ENCODE peak calls at places on chromosome 21, in six cellular contexts. E is heart right ventricle, G is psoas muscle, Y is endothelial cell of umbilical vein, B is OCI-LY7, J is Peyer's patch. X is an unnamed sample. For H3K4me1, the result is how much of the 10 kb centered on the place peaks cover.

GRCh38 chr21:16318651-16319300 is 589.0 kb downstream of the USP25 start:
- DNase-seq in E (no peak), G (no peak), Y (no peak), B (no peak), J (no peak), X (no peak)

GRCh38 chr21:33403128-33403785 is at the start of gene IFNGR2:
- DNase-seq in E (peak), G (peak), Y (no peak), B (peak), J (peak), X (no peak)

GRCh38 chr21:43817157-43818086 is 28.0 kb downstream of the RRP1 start:
- DNase-seq in E (no peak), G (peak), Y (no peak), B (no peak), J (no peak), X (no peak)

GRCh38 chr21:43785134-43785533 is 4.2 kb upstream of the RRP1 start:
- DNase-seq in E (no peak), G (no peak), Y (no peak), B (no peak), J (no peak), X (no peak)

GRCh38 chr21:43603641-43604504 is 55.4 kb downstream of the HSF2BP start:
- DNase-seq in E (no peak), G (no peak), Y (no peak), B (no peak), J (no peak), X (no peak)

GRCh38 chr21:33309778-33310177 is 15.0 kb upstream of the IFNAR1 start:
- DNase-seq in E (no peak), G (no peak), Y (no peak), B (no peak), J (no peak), X (peak)

GRCh38 chr21:14947613-14948160 is 117.1 kb downstream of the NRIP1 start:
- DNase-seq in E (no peak), G (no peak), Y (no peak), B (no peak), J (no peak), X (no peak)

GRCh38 chr21:29218749-29219148 is 80.0 kb upstream of the BACH1 start:
- DNase-seq in E (no peak), G (no peak), Y (no peak), B (no peak), J (no peak), X (no peak)

GRCh38 chr21:41254090-41254700 is 62.4 kb upstream of the FAM3B start:
- DNase-seq in E (no peak), G (no peak), Y (peak), B (no peak), J (no peak), X (no peak)

GRCh38 chr21:43585924-43586411 is 73.3 kb downstream of the HSF2BP start:
- DNase-seq in E (peak), G (no peak), Y (peak), B (no peak), J (no peak), X (peak)

GRCh38 chr21:38905751-38906150 is 100.0 kb downstream of the ETS2 start:
- DNase-seq in E (no peak), G (no peak), Y (no peak), B (no peak), J (no peak), X (no peak)

GRCh38 chr21:42524341-42525227 is 10.9 kb downstream of the SLC37A1 start:
- DNase-seq in E (peak), G (peak), Y (no peak), B (peak), J (peak), X (peak)

GRCh38 chr21:8997011-8997440 is 1524.4 kb upstream of the TPTE start:
- DNase-seq in E (no peak), G (no peak), Y (no peak), B (no peak), J (no peak), X (no peak)

GRCh38 chr21:21001591-21002100 is 3.4 kb downstream of the NCAM2 start:
- DNase-seq in E (no peak), G (no peak), Y (no peak), B (no peak), J (no peak), X (no peak)

GRCh38 chr21:29718081-29718815 is 221.5 kb downstream of the GRIK1 start:
- DNase-seq in E (no peak), G (no peak), Y (no peak), B (no peak), J (no peak), X (no peak)

GRCh38 chr21:42360317-42360716 is 6.0 kb downstream of the TFF1 start:
- DNase-seq in E (no peak), G (no peak), Y (no peak), B (peak), J (no peak), X (no peak)

GRCh38 chr21:32889596-32889995 is 118.0 kb upstream of the PAXBP1 start:
- DNase-seq in E (no peak), G (no peak), Y (no peak), B (no peak), J (no peak), X (no peak)

GRCh38 chr21:29121759-29122158 is 8.7 kb upstream of the MAP3K7CL start:
- DNase-seq in E (no peak), G (no peak), Y (no peak), B (peak), J (peak), X (no peak)

GRCh38 chr21:29343517-29343916 is 44.8 kb downstream of the BACH1 start:
- DNase-seq in E (no peak), G (no peak), Y (peak), B (no peak), J (no peak), X (no peak)

GRCh38 chr21:39016740-39017315 is 166.4 kb downstream of the PSMG1 start:
- DNase-seq in E (no peak), G (no peak), Y (no peak), B (peak), J (peak), X (no peak)

GRCh38 chr21:42302292-42302650 is 12.9 kb downstream of the TFF3 start:
- DNase-seq in E (no peak), G (no peak), Y (no peak), B (no peak), J (no peak), X (no peak)

GRCh38 chr21:28419811-28420210 is 572.9 kb downstream of the LTN1 start:
- DNase-seq in E (no peak), G (no peak), Y (no peak), B (no peak), J (no peak), X (no peak)

GRCh38 chr21:14562959-14563358 is 16.8 kb upstream of the SAMSN1 start:
- DNase-seq in E (no peak), G (no peak), Y (no peak), B (no peak), J (no peak), X (no peak)

GRCh38 chr21:34991366-34991967 is 57.6 kb downstream of the RUNX1 start:
- DNase-seq in E (no peak), G (no peak), Y (no peak), B (no peak), J (no peak), X (no peak)
- H3K4me1 ChIP-seq in E (under half), G (under half), Y (under half), B (under half), J (under half), X (under half)

DNA sequence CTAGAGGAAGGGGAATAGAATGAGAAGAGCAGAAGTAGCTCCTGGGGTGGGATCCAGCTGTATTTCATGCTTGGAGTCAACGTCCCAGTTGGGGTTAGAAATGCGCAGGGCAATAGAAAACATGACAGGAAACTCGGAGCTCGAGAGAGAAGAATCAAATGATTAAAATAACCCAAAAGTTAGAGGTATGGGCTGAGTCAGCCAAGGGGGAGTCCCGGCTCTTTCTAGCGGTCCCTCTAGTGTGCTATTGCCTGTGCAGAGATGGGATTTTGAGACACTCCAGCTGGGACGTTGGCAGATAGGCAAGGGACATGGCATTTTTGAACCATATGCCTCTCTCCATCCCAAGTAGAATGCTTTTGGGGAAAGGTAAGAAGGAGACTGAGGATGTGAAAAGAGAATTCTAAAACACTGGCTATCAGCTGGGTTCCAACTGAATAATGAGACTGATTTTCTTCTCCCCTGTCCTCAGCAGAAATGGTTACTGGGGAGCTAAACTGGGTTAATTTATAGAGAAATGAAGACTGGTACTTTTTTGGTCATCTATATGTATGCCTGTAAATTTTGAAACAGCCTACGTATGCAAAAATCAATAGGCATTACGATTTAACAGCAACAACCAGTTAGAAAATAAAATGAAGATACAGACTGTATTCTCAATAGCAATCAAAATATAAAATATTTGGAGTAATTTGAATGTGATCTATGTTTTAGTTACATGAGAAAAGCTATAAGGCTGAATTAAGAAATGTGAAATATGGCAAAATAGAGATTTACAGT is 7.0 kb upstream of the VPS26C start:
- DNase-seq in E (no peak), G (no peak), Y (no peak), B (no peak), J (no peak), X (no peak)
- H3K4me3 ChIP-seq in E (no peak), G (no peak), Y (no peak), B (no peak), J (no peak), X (no peak)

GRCh38 chr21:45552696-45553391 is 10.6 kb upstream of the SLC19A1 start:
- DNase-seq in E (no peak), G (peak), Y (no peak), B (no peak), J (no peak), X (no peak)
- H3K4me1 ChIP-seq in E (under half), G (under half), Y (under half), B (under half), J (under half), X (under half)

GRCh38 chr21:36422279-36423098 is 37.3 kb downstream of the CHAF1B start:
- DNase-seq in E (peak), G (peak), Y (peak), B (peak), J (no peak), X (peak)

GRCh38 chr21:36423772-36424433 is 38.7 kb downstream of the CHAF1B start:
- DNase-seq in E (no peak), G (no peak), Y (no peak), B (no peak), J (no peak), X (no peak)

GRCh38 chr21:36427502-36427901 is 42.3 kb downstream of the CHAF1B start:
- DNase-seq in E (no peak), G (no peak), Y (no peak), B (no peak), J (no peak), X (no peak)

GRCh38 chr21:36424592-36424991 is 39.4 kb downstream of the CHAF1B start:
- DNase-seq in E (no peak), G (no peak), Y (no peak), B (no peak), J (no peak), X (no peak)

DNA sequence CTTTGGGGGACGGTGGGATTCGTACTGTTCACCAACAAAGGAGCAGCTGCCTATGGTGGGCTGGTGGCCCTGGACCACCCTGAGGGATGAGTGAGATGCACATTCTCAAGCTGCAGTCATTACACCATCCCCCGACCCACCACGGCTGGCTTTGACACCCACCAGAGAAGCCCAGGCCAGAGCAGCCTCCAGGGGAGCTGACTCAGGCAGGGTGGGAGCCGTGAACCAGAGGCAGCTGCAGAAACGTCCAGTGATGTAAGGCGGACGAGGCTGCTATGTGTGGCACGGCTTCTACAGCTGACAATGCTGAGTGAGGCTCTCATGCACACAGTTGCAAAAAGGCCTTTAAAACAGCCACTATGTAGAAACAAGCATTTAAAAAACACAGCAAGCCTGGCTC is 40.1 kb downstream of the CHAF1B start:
- DNase-seq in E (no peak), G (no peak), Y (no peak), B (no peak), J (no peak), X (no peak)
- H3K4me3 ChIP-seq in E (no peak), G (no peak), Y (no peak), B (no peak), J (no peak), X (no peak)

DNA sequence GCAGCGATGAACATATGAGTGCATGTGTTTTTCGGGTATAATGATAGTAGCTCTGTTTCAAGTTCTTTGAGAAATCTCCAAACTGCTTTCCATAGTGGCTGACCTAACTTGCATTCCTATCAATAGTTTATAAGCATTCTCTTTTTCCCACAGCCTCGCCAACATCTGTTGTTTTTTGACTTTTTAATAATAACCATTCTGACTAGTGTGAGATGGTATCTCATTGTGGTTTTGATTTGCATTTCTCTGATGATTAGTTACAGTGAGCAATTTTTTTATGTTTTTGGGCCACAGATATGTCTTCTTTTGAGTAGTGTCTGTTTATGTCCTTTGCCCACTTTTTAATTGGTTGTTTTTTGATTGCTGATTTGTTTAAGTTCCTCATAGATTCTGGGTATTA is 10.6 kb upstream of the RUNX1 start:
- DNase-seq in E (no peak), G (no peak), Y (no peak), B (no peak), J (no peak), X (no peak)
- H3K4me1 ChIP-seq in E (under half), G (under half), Y (under half), B (under half), J (under half), X (under half)

GRCh38 chr21:44918581-44919033 is 2.1 kb downstream of the ITGB2 start:
- DNase-seq in E (no peak), G (peak), Y (no peak), B (no peak), J (no peak), X (no peak)

GRCh38 chr21:44919913-44920693 is 596 bp downstream of the ITGB2 start:
- DNase-seq in E (no peak), G (peak), Y (no peak), B (no peak), J (no peak), X (no peak)

GRCh38 chr21:44921928-44922327 is 1.2 kb upstream of the ITGB2 start:
- DNase-seq in E (no peak), G (no peak), Y (no peak), B (no peak), J (no peak), X (no peak)

GRCh38 chr21:44919111-44919912 is 1.4 kb downstream of the ITGB2 start:
- DNase-seq in E (no peak), G (peak), Y (no peak), B (no peak), J (no peak), X (no peak)

GRCh38 chr21:44920694-44921604 is at the start of gene ITGB2:
- DNase-seq in E (no peak), G (peak), Y (no peak), B (peak), J (peak), X (peak)
- H3K4me3 ChIP-seq in E (peak), G (peak), Y (no peak), B (no peak), J (peak), X (peak)

DNA sequence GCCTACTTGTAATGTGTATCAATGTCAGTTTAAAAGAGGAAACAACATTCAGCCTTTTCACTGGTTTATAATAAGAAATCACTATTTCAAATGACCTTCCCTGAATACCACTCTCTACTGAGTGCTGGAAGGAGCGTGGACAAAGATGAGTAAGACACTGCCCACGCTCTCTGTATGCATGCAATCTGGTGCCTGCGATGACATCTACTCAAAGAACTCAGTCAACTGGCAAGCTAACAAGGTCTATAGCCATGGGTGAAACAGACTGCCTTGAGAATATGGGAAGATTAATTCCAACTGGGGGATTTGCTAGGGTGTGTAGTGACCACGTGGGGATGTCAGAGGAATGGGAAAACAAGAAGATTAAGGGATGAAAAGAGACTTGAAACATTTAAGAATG is 49.4 kb upstream of the CXADR start:
- DNase-seq in E (no peak), G (no peak), Y (no peak), B (no peak), J (no peak), X (no peak)
- H3K4me1 ChIP-seq in E (under half), G (under half), Y (under half), B (under half), J (under half), X (under half)

DNA sequence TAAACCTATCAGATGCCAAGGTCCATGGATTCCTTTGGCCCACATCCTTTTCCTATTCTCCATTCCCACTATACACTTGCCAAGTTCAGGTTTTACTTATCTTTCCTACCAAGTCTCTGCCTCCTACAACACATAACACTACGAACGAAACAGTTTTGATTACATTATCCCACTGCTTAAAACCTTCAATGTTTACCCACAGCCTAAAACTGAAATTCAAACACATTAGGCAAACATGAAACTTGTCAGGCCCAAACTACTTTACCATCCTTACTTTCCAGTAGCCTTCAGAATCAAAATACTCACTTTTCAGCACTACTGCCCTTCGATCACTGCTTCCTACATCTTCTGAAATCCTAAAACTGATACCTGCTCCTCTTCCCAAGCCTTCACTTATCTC is 3.0 kb downstream of the SCAF4 start:
- DNase-seq in E (no peak), G (no peak), Y (no peak), B (no peak), J (no peak), X (no peak)
- H3K4me3 ChIP-seq in E (no peak), G (peak), Y (no peak), B (peak), J (no peak), X (no peak)

DNA sequence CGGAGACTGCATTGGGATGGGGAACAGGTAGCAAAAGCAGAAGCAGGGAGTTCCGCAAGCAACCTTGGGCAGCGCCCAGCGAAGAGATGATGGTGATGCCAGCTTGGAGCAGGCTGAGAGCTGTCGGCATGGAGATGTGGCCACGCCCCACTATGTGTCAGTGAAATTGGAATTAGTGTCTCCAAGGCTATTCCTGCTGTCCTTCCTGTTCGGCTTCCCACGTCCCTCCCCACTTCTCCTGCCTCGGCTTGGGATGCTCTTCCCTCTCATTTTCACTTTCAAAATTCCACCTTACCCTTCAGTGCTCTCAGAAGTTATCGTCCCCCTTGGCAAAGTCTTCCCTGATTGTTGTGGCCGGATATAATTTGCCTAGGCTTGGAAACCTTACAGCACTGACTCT is 270.6 kb upstream of the RUNX1 start:
- DNase-seq in E (no peak), G (no peak), Y (no peak), B (no peak), J (no peak), X (no peak)
- H3K4me1 ChIP-seq in E (under half), G (under half), Y (under half), B (under half), J (under half), X (under half)